ENCODE peak calls at places on chromosome 19, in eight cellular contexts. J is CD8-positive, alpha-beta T cell; U is thyroid gland; D is upper lobe of right lung; B is GM12864; E is progenitor cell of endocrine pancreas; F is AG10803; W is brain microvascular endothelial cell. Y is an unnamed sample.

GRCh38 chr19:6065685-6066365 is 44.5 kb downstream of the RFX2 start:
- DNase-seq in J (peak), U (no peak), D (peak), B (no peak), E (no peak), F (peak), W (no peak), Y (no peak)

GRCh38 chr19:33811246-33811645 is 14.6 kb downstream of the KCTD15 start:
- DNase-seq in J (no peak), U (no peak), D (peak), B (no peak), E (no peak), F (no peak), W (no peak), Y (no peak)

GRCh38 chr19:8702350-8702749 is 3.8 kb upstream of the ACTL9 start:
- DNase-seq in J (peak), U (no peak), D (no peak), B (no peak), E (no peak), F (no peak), W (no peak), Y (no peak)

GRCh38 chr19:35357867-35358573 is at the start of gene FFAR3:
- DNase-seq in J (no peak), U (no peak), D (peak), B (no peak), E (no peak), F (peak), W (no peak), Y (peak)

GRCh38 chr19:38665950-38666661 is 18.7 kb downstream of the ACTN4 start:
- DNase-seq in J (no peak), U (peak), D (peak), B (no peak), E (no peak), F (peak), W (no peak), Y (no peak)

GRCh38 chr19:33997690-33998089 is 174.6 kb upstream of the LSM14A start:
- DNase-seq in J (no peak), U (no peak), D (no peak), B (no peak), E (no peak), F (no peak), W (no peak), Y (peak)

GRCh38 chr19:13350761-13351160 is 155.5 kb downstream of the CACNA1A start:
- DNase-seq in J (no peak), U (no peak), D (no peak), B (no peak), E (no peak), F (no peak), W (no peak), Y (no peak)

GRCh38 chr19:41872775-41873647 is 4.1 kb upstream of the CD79A start:
- DNase-seq in J (peak), U (peak), D (peak), B (no peak), E (peak), F (peak), W (peak), Y (peak)

GRCh38 chr19:1253514-1254080 is 5.2 kb downstream of the MIDN start:
- DNase-seq in J (no peak), U (no peak), D (peak), B (no peak), E (no peak), F (peak), W (no peak), Y (peak)

GRCh38 chr19:3135961-3136683 is at the start of gene GNA15:
- DNase-seq in J (peak), U (no peak), D (peak), B (no peak), E (no peak), F (no peak), W (no peak), Y (no peak)

GRCh38 chr19:23436318-23436717 is 41.0 kb upstream of the ZNF91 start:
- DNase-seq in J (no peak), U (no peak), D (no peak), B (no peak), E (no peak), F (no peak), W (no peak), Y (no peak)

GRCh38 chr19:41265376-41266153 is 1.4 kb downstream of the HNRNPUL1 start:
- DNase-seq in J (no peak), U (peak), D (no peak), B (no peak), E (no peak), F (peak), W (peak), Y (peak)

GRCh38 chr19:50723069-50723468 is at the start of gene CLEC11A:
- DNase-seq in J (no peak), U (peak), D (no peak), B (no peak), E (no peak), F (peak), W (peak), Y (peak)

GRCh38 chr19:7953060-7953459 is 9.6 kb upstream of the TIMM44 start:
- DNase-seq in J (no peak), U (peak), D (no peak), B (no peak), E (no peak), F (peak), W (no peak), Y (peak)

DNA sequence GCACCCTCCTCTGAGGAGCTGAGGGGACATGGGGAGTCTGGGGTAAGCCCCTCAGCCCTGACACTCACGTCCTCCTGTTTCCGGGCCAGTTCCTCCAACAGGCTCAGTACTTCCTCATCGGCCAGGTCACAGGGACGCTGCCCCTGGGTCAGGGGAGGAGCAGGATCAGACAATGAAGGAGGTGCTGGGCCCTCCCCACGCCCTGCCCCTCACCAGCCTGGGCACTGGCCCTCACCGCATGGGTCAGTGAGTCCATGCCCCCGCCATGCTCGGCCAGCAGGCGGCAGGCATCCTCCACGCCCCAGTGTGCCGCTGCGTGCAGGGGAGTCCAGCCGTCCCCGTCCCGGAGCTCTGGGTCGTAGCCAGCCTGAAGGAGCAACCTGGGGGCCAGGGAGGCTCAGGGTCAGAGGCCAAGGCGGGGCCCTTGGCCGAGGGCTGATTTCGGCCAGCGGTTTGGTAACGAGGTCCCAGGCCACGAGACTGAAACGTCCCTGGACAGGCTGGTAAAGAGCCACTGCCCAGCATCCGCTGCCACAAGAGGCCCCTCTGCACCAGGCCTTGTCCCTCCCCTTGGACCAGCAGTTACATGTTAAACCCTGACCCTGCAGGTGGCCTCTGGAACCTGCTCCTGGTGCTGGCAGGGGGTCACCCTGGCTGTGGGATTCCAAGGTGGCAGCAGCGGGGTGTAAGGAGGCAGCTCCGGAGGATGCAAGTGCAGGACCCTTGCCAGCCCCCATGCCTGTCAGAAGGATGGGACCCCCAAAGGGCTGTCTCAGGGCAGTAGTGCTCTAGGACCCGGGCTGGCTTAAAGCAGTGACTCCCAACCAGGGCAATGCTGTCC is 18.5 kb downstream of the PPP1R12C start:
- DNase-seq in J (no peak), U (no peak), D (no peak), B (no peak), E (no peak), F (no peak), W (no peak), Y (no peak)
- TF ChIP-seq CTCF in J (no peak), U (no peak), D (no peak), B (no peak), E (no peak), F (no peak), W (peak), Y (no peak)

GRCh38 chr19:16066611-16067104 is 9.6 kb upstream of the TPM4 start:
- DNase-seq in J (peak), U (no peak), D (no peak), B (no peak), E (no peak), F (peak), W (peak), Y (no peak)
- TF ChIP-seq CTCF in J (no peak), U (no peak), D (peak), B (peak), E (no peak), F (peak), W (peak), Y (peak)

GRCh38 chr19:18771328-18772242 is 19.5 kb downstream of the COMP start:
- DNase-seq in J (no peak), U (no peak), D (no peak), B (no peak), E (no peak), F (no peak), W (no peak), Y (no peak)
- TF ChIP-seq CTCF in J (no peak), U (no peak), D (peak), B (peak), E (peak), F (peak), W (peak), Y (peak)

GRCh38 chr19:54029930-54030490 is 33.7 kb downstream of the VSTM1 start:
- DNase-seq in J (peak), U (peak), D (no peak), B (peak), E (peak), F (peak), W (peak), Y (peak)
- TF ChIP-seq CTCF in J (peak), U (peak), D (peak), B (peak), E (peak), F (peak), W (peak), Y (peak)